ENCODE peak calls at places on chromosomes 12 and 14, in six cellular contexts. One of them, this sample, is unnamed.
A peak's percentile ranks its signal among the peaks of the same experiment; 100 is the strongest.

GRCh38 chr12:118136559-118137003 is 657 bp downstream of the PEBP1 start:
- DNase-seq in colonic mucosa: peak; percentile 72
- DNase-seq in AG09319: no peak
- DNase-seq in fibroblast of lung: peak; percentile 38
- DNase-seq in tibial nerve: peak; percentile 38
- DNase-seq in GM06990: peak; percentile 65
- DNase-seq in this sample: peak; percentile 45

GRCh38 chr12:11724888-11725310 is 75.4 kb downstream of the ETV6 start:
- DNase-seq in colonic mucosa: no peak
- DNase-seq in AG09319: no peak
- DNase-seq in fibroblast of lung: peak; percentile 28
- DNase-seq in tibial nerve: no peak
- DNase-seq in GM06990: no peak
- DNase-seq in this sample: peak; percentile 61

GRCh38 chr12:9806714-9807113 is 20.6 kb upstream of the KLRF1 start:
- DNase-seq in colonic mucosa: no peak
- DNase-seq in AG09319: no peak
- DNase-seq in fibroblast of lung: no peak
- DNase-seq in tibial nerve: no peak
- DNase-seq in GM06990: no peak
- DNase-seq in this sample: no peak

GRCh38 chr14:24310666-24311604 is at the start of gene LTB4R:
- DNase-seq in colonic mucosa: peak; percentile 76
- DNase-seq in AG09319: no peak
- DNase-seq in fibroblast of lung: peak; percentile 77
- DNase-seq in tibial nerve: no peak
- DNase-seq in GM06990: peak; percentile 88
- DNase-seq in this sample: peak; percentile 71

GRCh38 chr14:22536853-22537338 is 52.1 kb downstream of the DAD1 start:
- DNase-seq in colonic mucosa: peak; percentile 57
- DNase-seq in AG09319: peak; percentile 46
- DNase-seq in fibroblast of lung: peak; percentile 95
- DNase-seq in tibial nerve: peak; percentile 62
- DNase-seq in GM06990: peak; percentile 82
- DNase-seq in this sample: peak; percentile 89

GRCh38 chr14:20719777-20720176 is 25.9 kb upstream of the EDDM3A start:
- DNase-seq in colonic mucosa: peak; percentile 62
- DNase-seq in AG09319: no peak
- DNase-seq in fibroblast of lung: no peak
- DNase-seq in tibial nerve: no peak
- DNase-seq in GM06990: no peak
- DNase-seq in this sample: no peak

GRCh38 chr14:70013269-70013873 is 134.2 kb downstream of the SMOC1 start:
- DNase-seq in colonic mucosa: peak; percentile 56
- DNase-seq in AG09319: no peak
- DNase-seq in fibroblast of lung: no peak
- DNase-seq in tibial nerve: no peak
- DNase-seq in GM06990: no peak
- DNase-seq in this sample: no peak

GRCh38 chr12:98645572-98646067 is 530 bp downstream of the APAF1 start:
- DNase-seq in colonic mucosa: peak; percentile 50
- DNase-seq in AG09319: no peak
- DNase-seq in fibroblast of lung: no peak
- DNase-seq in tibial nerve: peak; percentile 23
- DNase-seq in GM06990: no peak
- DNase-seq in this sample: no peak

GRCh38 chr12:111319600-111320232 is 49.2 kb downstream of the PHETA1 start:
- DNase-seq in colonic mucosa: no peak
- DNase-seq in AG09319: no peak
- DNase-seq in fibroblast of lung: no peak
- DNase-seq in tibial nerve: no peak
- DNase-seq in GM06990: no peak
- DNase-seq in this sample: no peak

GRCh38 chr12:98533723-98534251 is 18.4 kb downstream of the TMPO start:
- DNase-seq in colonic mucosa: no peak
- DNase-seq in AG09319: peak; percentile 41
- DNase-seq in fibroblast of lung: peak; percentile 49
- DNase-seq in tibial nerve: no peak
- DNase-seq in GM06990: no peak
- DNase-seq in this sample: peak; percentile 76

GRCh38 chr14:54465654-54466053 is 23.1 kb downstream of the GMFB start:
- DNase-seq in colonic mucosa: no peak
- DNase-seq in AG09319: no peak
- DNase-seq in fibroblast of lung: no peak
- DNase-seq in tibial nerve: no peak
- DNase-seq in GM06990: no peak
- DNase-seq in this sample: no peak

GRCh38 chr14:99242238-99242637 is 29.8 kb downstream of the BCL11B start:
- DNase-seq in colonic mucosa: no peak
- DNase-seq in AG09319: no peak
- DNase-seq in fibroblast of lung: no peak
- DNase-seq in tibial nerve: no peak
- DNase-seq in GM06990: no peak
- DNase-seq in this sample: no peak

GRCh38 chr12:57235012-57235727 is 5.7 kb downstream of the SHMT2 start:
- DNase-seq in colonic mucosa: no peak
- DNase-seq in AG09319: no peak
- DNase-seq in fibroblast of lung: peak; percentile 84
- DNase-seq in tibial nerve: no peak
- DNase-seq in GM06990: no peak
- DNase-seq in this sample: no peak

GRCh38 chr12:47080725-47081502 is 1.2 kb upstream of the AMIGO2 start:
- DNase-seq in colonic mucosa: peak; percentile 49
- DNase-seq in AG09319: no peak
- DNase-seq in fibroblast of lung: peak; percentile 38
- DNase-seq in tibial nerve: peak; percentile 41
- DNase-seq in GM06990: peak; percentile 13
- DNase-seq in this sample: peak; percentile 70

GRCh38 chr14:91005716-91006115 is 54.7 kb downstream of the RPS6KA5 start:
- DNase-seq in colonic mucosa: no peak
- DNase-seq in AG09319: no peak
- DNase-seq in fibroblast of lung: no peak
- DNase-seq in tibial nerve: no peak
- DNase-seq in GM06990: no peak
- DNase-seq in this sample: no peak

GRCh38 chr12:68772714-68773113 is 26.7 kb downstream of the SLC35E3 start:
- DNase-seq in colonic mucosa: no peak
- DNase-seq in AG09319: no peak
- DNase-seq in fibroblast of lung: no peak
- DNase-seq in tibial nerve: no peak
- DNase-seq in GM06990: no peak
- DNase-seq in this sample: no peak

GRCh38 chr12:57983150-57983857 is 41.9 kb downstream of the ATP23 start:
- DNase-seq in colonic mucosa: peak; percentile 26
- DNase-seq in AG09319: peak; percentile 32
- DNase-seq in fibroblast of lung: peak; percentile 79
- DNase-seq in tibial nerve: peak; percentile 17
- DNase-seq in GM06990: no peak
- DNase-seq in this sample: peak; percentile 63

GRCh38 chr12:70576341-70577282 is 60.6 kb downstream of the PTPRB start:
- DNase-seq in colonic mucosa: no peak
- DNase-seq in AG09319: peak; percentile 54
- DNase-seq in fibroblast of lung: peak; percentile 87
- DNase-seq in tibial nerve: no peak
- DNase-seq in GM06990: no peak
- DNase-seq in this sample: peak; percentile 89

GRCh38 chr12:83676896-83677295 is 990.2 kb downstream of the TMTC2 start:
- DNase-seq in colonic mucosa: no peak
- DNase-seq in AG09319: no peak
- DNase-seq in fibroblast of lung: no peak
- DNase-seq in tibial nerve: no peak
- DNase-seq in GM06990: no peak
- DNase-seq in this sample: no peak

GRCh38 chr14:43105305-43105704 is 1401.8 kb downstream of the FSCB start:
- DNase-seq in colonic mucosa: no peak
- DNase-seq in AG09319: no peak
- DNase-seq in fibroblast of lung: no peak
- DNase-seq in tibial nerve: no peak
- DNase-seq in GM06990: no peak
- DNase-seq in this sample: no peak

GRCh38 chr14:69631509-69631908 is 20.1 kb downstream of the SUSD6 start:
- DNase-seq in colonic mucosa: no peak
- DNase-seq in AG09319: no peak
- DNase-seq in fibroblast of lung: peak; percentile 62
- DNase-seq in tibial nerve: no peak
- DNase-seq in GM06990: no peak
- DNase-seq in this sample: peak; percentile 65

GRCh38 chr14:36767603-36768281 is 106.1 kb downstream of the PAX9 start:
- DNase-seq in colonic mucosa: no peak
- DNase-seq in AG09319: no peak
- DNase-seq in fibroblast of lung: no peak
- DNase-seq in tibial nerve: no peak
- DNase-seq in GM06990: no peak
- DNase-seq in this sample: peak; percentile 27

GRCh38 chr14:23306412-23307145 is at the start of gene BCL2L2:
- DNase-seq in colonic mucosa: peak; percentile 96
- DNase-seq in AG09319: peak; percentile 68
- DNase-seq in fibroblast of lung: peak; percentile 90
- DNase-seq in tibial nerve: peak; percentile 92
- DNase-seq in GM06990: peak; percentile 72
- DNase-seq in this sample: peak; percentile 85

GRCh38 chr12:30754383-30754749 is 385 bp downstream of the CAPRIN2 start:
- DNase-seq in colonic mucosa: no peak
- DNase-seq in AG09319: no peak
- DNase-seq in fibroblast of lung: no peak
- DNase-seq in tibial nerve: peak; percentile 5
- DNase-seq in GM06990: no peak
- DNase-seq in this sample: no peak

GRCh38 chr14:54362759-54363437 is 33.9 kb upstream of the CDKN3 start:
- DNase-seq in colonic mucosa: no peak
- DNase-seq in AG09319: no peak
- DNase-seq in fibroblast of lung: no peak
- DNase-seq in tibial nerve: no peak
- DNase-seq in GM06990: no peak
- DNase-seq in this sample: no peak

GRCh38 chr14:100415226-100415625 is 92.1 kb downstream of the SLC25A47 start:
- DNase-seq in colonic mucosa: no peak
- DNase-seq in AG09319: no peak
- DNase-seq in fibroblast of lung: no peak
- DNase-seq in tibial nerve: no peak
- DNase-seq in GM06990: no peak
- DNase-seq in this sample: no peak

GRCh38 chr14:100416081-100416480 is 92.9 kb downstream of the SLC25A47 start:
- DNase-seq in colonic mucosa: no peak
- DNase-seq in AG09319: no peak
- DNase-seq in fibroblast of lung: no peak
- DNase-seq in tibial nerve: no peak
- DNase-seq in GM06990: no peak
- DNase-seq in this sample: no peak

GRCh38 chr14:100419856-100420255 is 96.7 kb downstream of the SLC25A47 start:
- DNase-seq in colonic mucosa: no peak
- DNase-seq in AG09319: no peak
- DNase-seq in fibroblast of lung: no peak
- DNase-seq in tibial nerve: no peak
- DNase-seq in GM06990: no peak
- DNase-seq in this sample: no peak

GRCh38 chr14:100416921-100417451 is 93.8 kb downstream of the SLC25A47 start:
- DNase-seq in colonic mucosa: no peak
- DNase-seq in AG09319: no peak
- DNase-seq in fibroblast of lung: peak; percentile 40
- DNase-seq in tibial nerve: no peak
- DNase-seq in GM06990: no peak
- DNase-seq in this sample: peak; percentile 66

GRCh38 chr14:100417466-100417865 is 94.3 kb downstream of the SLC25A47 start:
- DNase-seq in colonic mucosa: peak; percentile 90
- DNase-seq in AG09319: peak; percentile 59
- DNase-seq in fibroblast of lung: peak; percentile 92
- DNase-seq in tibial nerve: peak; percentile 41
- DNase-seq in GM06990: no peak
- DNase-seq in this sample: peak; percentile 88
- TF ChIP-seq CTCF in colonic mucosa: peak; percentile 72
- TF ChIP-seq CTCF in AG09319: peak; percentile 92
- TF ChIP-seq CTCF in fibroblast of lung: peak; percentile 97
- TF ChIP-seq CTCF in tibial nerve: no peak
- TF ChIP-seq CTCF in GM06990: no peak
- TF ChIP-seq CTCF in this sample: peak; percentile 98

GRCh38 chr14:50955373-50956043 is 11.2 kb upstream of the PYGL start:
- DNase-seq in colonic mucosa: peak; percentile 65
- DNase-seq in AG09319: peak; percentile 90
- DNase-seq in fibroblast of lung: peak; percentile 85
- DNase-seq in tibial nerve: peak; percentile 61
- DNase-seq in GM06990: no peak
- DNase-seq in this sample: peak; percentile 96
- TF ChIP-seq CTCF in colonic mucosa: peak; percentile 23
- TF ChIP-seq CTCF in AG09319: peak; percentile 64
- TF ChIP-seq CTCF in fibroblast of lung: peak; percentile 56
- TF ChIP-seq CTCF in tibial nerve: no peak
- TF ChIP-seq CTCF in GM06990: peak; percentile 23
- TF ChIP-seq CTCF in this sample: peak; percentile 76

DNA sequence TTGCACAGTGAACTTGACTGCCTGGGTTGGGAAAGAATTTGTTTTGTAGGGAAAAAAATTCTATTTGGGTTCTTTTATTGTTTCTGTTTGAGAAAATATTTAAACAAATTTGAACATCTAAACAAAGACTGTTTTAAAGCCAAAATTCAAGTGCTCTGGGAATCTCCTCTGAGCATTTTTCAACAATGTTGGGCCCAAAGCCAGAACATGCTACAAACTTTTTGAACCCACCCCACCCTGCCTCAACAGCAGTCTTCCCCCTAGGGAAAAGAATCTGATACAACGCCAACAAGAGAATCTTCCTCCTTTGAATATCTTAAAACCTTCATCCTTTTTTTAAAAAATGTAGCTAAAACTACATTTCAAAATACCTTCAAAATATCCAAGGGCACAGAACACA is 20.3 kb upstream of the NID2 start:
- DNase-seq in colonic mucosa: no peak
- DNase-seq in AG09319: no peak
- DNase-seq in fibroblast of lung: no peak
- DNase-seq in tibial nerve: no peak
- DNase-seq in GM06990: no peak
- DNase-seq in this sample: peak; percentile 28
- TF ChIP-seq CTCF in colonic mucosa: no peak
- TF ChIP-seq CTCF in AG09319: no peak
- TF ChIP-seq CTCF in fibroblast of lung: no peak
- TF ChIP-seq CTCF in tibial nerve: no peak
- TF ChIP-seq CTCF in GM06990: no peak
- TF ChIP-seq CTCF in this sample: no peak

DNA sequence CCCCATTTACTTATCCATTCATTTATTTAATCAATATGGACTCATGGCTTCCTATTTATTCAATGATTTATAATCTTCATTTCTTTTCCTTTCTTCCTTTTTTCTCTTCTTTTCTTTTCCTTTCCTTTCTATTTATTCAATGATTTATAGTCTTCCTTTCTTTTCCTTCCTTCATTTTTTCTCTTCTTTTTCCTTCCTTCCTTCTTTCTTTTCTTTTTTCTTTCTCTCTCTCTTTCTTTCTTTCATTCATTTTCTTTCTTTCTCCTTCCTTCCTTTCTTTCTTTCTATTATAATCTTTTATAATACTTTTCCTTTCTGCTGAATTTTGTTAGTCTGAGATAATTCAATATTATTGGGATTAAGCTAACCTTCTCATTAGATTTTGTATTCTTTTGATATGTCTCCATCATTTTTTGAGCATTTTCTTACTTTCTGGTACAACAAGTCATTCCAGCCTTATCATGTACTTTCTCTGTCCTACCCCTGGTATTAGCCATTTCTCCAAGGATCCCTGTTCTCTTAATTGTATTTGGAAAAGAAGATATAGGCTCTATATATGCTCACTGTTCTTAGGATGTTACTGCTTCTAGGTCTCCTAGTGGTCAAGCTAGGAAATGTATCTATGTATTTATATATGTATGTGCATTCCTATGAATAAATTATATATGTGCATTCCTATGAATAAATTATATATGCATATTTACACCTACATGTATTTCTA is 12.1 kb downstream of the LACRT start:
- DNase-seq in colonic mucosa: no peak
- DNase-seq in AG09319: no peak
- DNase-seq in fibroblast of lung: peak; percentile 15
- DNase-seq in tibial nerve: no peak
- DNase-seq in GM06990: no peak
- DNase-seq in this sample: no peak
- TF ChIP-seq CTCF in colonic mucosa: no peak
- TF ChIP-seq CTCF in AG09319: no peak
- TF ChIP-seq CTCF in fibroblast of lung: peak; percentile 32
- TF ChIP-seq CTCF in tibial nerve: no peak
- TF ChIP-seq CTCF in GM06990: peak; percentile 29
- TF ChIP-seq CTCF in this sample: no peak

This sample was measured in AG10803.